ENCODE peak calls at places on chromosome 1, in ten cellular contexts. D is stimulated activated CD8-positive, alpha-beta memory T cell treated with anti-CD3 and anti-CD28 coated beads, Interleukin-15, amount 100 ng/mL, for 24 hours; Y is T-cell; G is stimulated activated CD4-positive, alpha-beta T cell treated with anti-CD3 and anti-CD28 coated beads, Interleukin-1b, Interleukin-23, amount 100 ng/mL, for 24 hours; K is activated CD4-positive, alpha-beta T cell treated with anti-CD3 and anti-CD28 coated beads, Interleukin-2, amount 10 ng/mL, durations not matched to agents 7 days and 5 days; E is progenitor cell of endocrine pancreas; X is kidney; T is Daoy; P is stromal cell of bone marrow; H is activated B cell treated with CpG ODN at 0.5 μM for 24 hours. C is an unnamed sample.

GRCh38 chr1:159973350-159973940 is 19.4 kb upstream of the SLAMF9 start:
- DNase-seq in H (no peak), X (no peak), D (no peak), G (no peak), T (no peak), Y (no peak), K (no peak), E (no peak), P (no peak), C (no peak)

GRCh38 chr1:174114788-174115448 is 44.4 kb upstream of the RABGAP1L start:
- DNase-seq in X (no peak), Y (no peak), H (no peak), T (peak), P (peak), D (no peak), G (no peak), E (no peak), K (peak), C (peak)

GRCh38 chr1:31627301-31627929 is 9.9 kb downstream of the HCRTR1 start:
- DNase-seq in P (no peak), T (no peak), E (no peak), X (no peak), H (no peak), G (no peak), D (no peak), Y (no peak), K (no peak), C (no peak)

GRCh38 chr1:55823521-55824296 is 608.5 kb upstream of the USP24 start:
- DNase-seq in G (no peak), T (no peak), D (no peak), H (no peak), Y (no peak), P (no peak), K (no peak), X (no peak), E (no peak), C (no peak)

GRCh38 chr1:96596226-96596625 is 125.4 kb upstream of the PTBP2 start:
- DNase-seq in H (no peak), G (no peak), T (peak), P (no peak), Y (no peak), X (no peak), E (no peak), K (peak), D (no peak), C (no peak)

GRCh38 chr1:206518206-206518605 is 10.9 kb downstream of the RASSF5 start:
- DNase-seq in D (no peak), H (no peak), T (no peak), G (no peak), K (no peak), E (no peak), X (no peak), Y (no peak), P (no peak), C (no peak)

GRCh38 chr1:212457740-212458338 is 25.1 kb downstream of the NENF start:
- DNase-seq in P (peak), D (peak), K (peak), Y (no peak), E (peak), G (peak), H (no peak), X (no peak), T (peak), C (peak)

GRCh38 chr1:222618001-222618879 is at the start of gene MIA3:
- DNase-seq in Y (peak), D (peak), X (peak), E (peak), P (no peak), T (peak), H (peak), G (peak), K (peak), C (peak)

GRCh38 chr1:239293350-239294111 is 92.8 kb upstream of the CHRM3 start:
- DNase-seq in T (no peak), P (no peak), K (no peak), X (no peak), Y (no peak), G (no peak), H (no peak), E (no peak), D (no peak), C (no peak)

GRCh38 chr1:205507896-205508714 is 3.6 kb downstream of the CDK18 start:
- DNase-seq in H (no peak), Y (no peak), D (no peak), G (no peak), K (no peak), X (peak), E (no peak), P (no peak), T (no peak), C (no peak)

GRCh38 chr1:222704260-222704659 is 8.0 kb downstream of the AIDA start:
- DNase-seq in K (no peak), E (no peak), X (no peak), G (no peak), H (no peak), D (no peak), P (no peak), Y (no peak), T (no peak), C (no peak)